ENCODE peak calls at places on chromosomes 3 and 15, in seven cellular contexts. B is psoas muscle, R is IMR-90, V is transverse colon, Z is right cardiac atrium, S is mammary epithelial cell, M is NT2/D1. Y is an unnamed sample.

GRCh38 chr15:85773916-85774315 is 20.8 kb downstream of the KLHL25 start:
- DNase-seq in Z (no peak), B (no peak), V (no peak), M (no peak), R (no peak), S (no peak), Y (no peak)

GRCh38 chr3:52237659-52238172 is 1.2 kb downstream of the TWF2 start:
- DNase-seq in S (peak; percentile 84), Z (peak; percentile 90), M (no peak), R (peak; percentile 89), V (peak; percentile 76), B (peak; percentile 93), Y (peak; percentile 43)

GRCh38 chr15:95132774-95133173 is 901.4 kb downstream of the MCTP2 start:
- DNase-seq in M (no peak), Z (no peak), B (no peak), S (peak; percentile 82), R (peak; percentile 88), V (no peak), Y (no peak)

GRCh38 chr3:113498221-113499005 is 16.5 kb downstream of the SPICE1 start:
- DNase-seq in R (peak; percentile 87), S (no peak), M (no peak), B (no peak), V (no peak), Z (no peak), Y (no peak)

GRCh38 chr3:135982922-135983581 is 17.5 kb downstream of the PPP2R3A start:
- DNase-seq in V (no peak), R (peak; percentile 83), B (no peak), S (peak; percentile 60), M (no peak), Z (no peak), Y (no peak)

GRCh38 chr3:33064929-33065328 is 32.0 kb downstream of the GLB1 start:
- DNase-seq in V (no peak), M (no peak), R (no peak), B (no peak), S (no peak), Z (no peak), Y (no peak)

GRCh38 chr3:169739067-169739466 is 25.8 kb downstream of the TERC start:
- DNase-seq in S (no peak), V (no peak), R (no peak), Z (no peak), B (no peak), M (no peak), Y (no peak)

GRCh38 chr3:44795197-44795596 is 33.6 kb downstream of the KIF15 start:
- DNase-seq in S (no peak), B (no peak), Z (no peak), V (no peak), R (peak; percentile 41), M (no peak), Y (no peak)

GRCh38 chr3:61157414-61157813 is 93.8 kb downstream of the FHIT start:
- DNase-seq in M (no peak), V (no peak), Z (no peak), R (no peak), B (no peak), S (no peak), Y (no peak)

GRCh38 chr3:42063886-42064285 is 27.3 kb upstream of the TRAK1 start:
- DNase-seq in V (no peak), S (peak; percentile 72), B (no peak), R (peak; percentile 79), M (no peak), Z (no peak), Y (no peak)

GRCh38 chr3:143881102-143881501 is 32.8 kb upstream of the SLC9A9 start:
- DNase-seq in B (no peak), V (no peak), Z (no peak), M (no peak), S (no peak), R (no peak), Y (no peak)

GRCh38 chr3:186365202-186365974 is 3.4 kb upstream of the DGKG start:
- DNase-seq in Z (peak; percentile 33), S (peak; percentile 19), M (no peak), B (no peak), V (no peak), R (peak; percentile 4), Y (no peak)

GRCh38 chr15:40283615-40284306 is 897 bp upstream of the ANKRD63 start:
- DNase-seq in V (no peak), S (no peak), R (no peak), M (no peak), B (no peak), Z (no peak), Y (no peak)
- H3K4me3 ChIP-seq in V (no peak overlapping the region), S (no peak overlapping the region), R (no peak overlapping the region), M (peak overlapping the region; percentile 67), B (no peak overlapping the region), Z (no peak overlapping the region), Y (no peak overlapping the region)

DNA sequence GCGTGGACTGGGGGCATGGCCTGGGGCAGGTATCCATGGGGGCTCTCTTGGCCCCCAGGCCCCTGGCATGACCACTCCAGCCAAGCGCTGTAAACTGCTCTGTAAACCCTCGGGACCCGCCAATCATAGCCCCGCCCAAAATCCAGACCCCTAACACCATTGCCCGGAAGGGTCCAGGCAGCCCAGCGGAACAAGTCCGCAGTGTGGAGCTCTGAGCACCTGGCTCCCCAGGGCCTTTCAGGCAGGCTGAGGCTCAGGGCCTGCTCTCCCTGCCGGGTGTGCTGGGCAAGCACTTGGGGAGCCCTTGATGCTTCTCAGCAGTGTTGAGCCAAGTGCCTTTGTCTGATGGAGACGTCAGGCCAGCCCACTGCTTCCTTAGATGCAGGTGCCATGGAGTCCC is 106.2 kb downstream of the TLE3 start:
- DNase-seq in R (no peak), S (no peak), B (no peak), M (no peak), V (no peak), Z (no peak), Y (no peak)
- H3K27me3 ChIP-seq in R (peaks cover 79% of the 10 kb centered on the region), S (peaks cover 8% of the 10 kb centered on the region), B (no peaks in the 10 kb centered on the region), M (peaks cover 59% of the 10 kb centered on the region), V (peaks cover 25% of the 10 kb centered on the region), Z (no peaks in the 10 kb centered on the region), Y (no peaks in the 10 kb centered on the region)

GRCh38 chr3:31250116-31250813 is 282.5 kb upstream of the STT3B start:
- DNase-seq in Z (no peak), R (peak; percentile 6), M (no peak), S (peak; percentile 48), B (no peak), V (no peak), Y (no peak)
- H3K4me1 ChIP-seq in Z (no peaks in the 10 kb centered on the region), R (no peaks in the 10 kb centered on the region), M (peaks cover 3% of the 10 kb centered on the region), S (peaks cover 14% of the 10 kb centered on the region), B (no peaks in the 10 kb centered on the region), V (no peaks in the 10 kb centered on the region), Y (no peaks in the 10 kb centered on the region)

GRCh38 chr3:53604232-53604631 is 109.8 kb downstream of the CACNA1D start:
- DNase-seq in V (no peak), S (no peak), R (no peak), Z (no peak), M (no peak), B (no peak), Y (no peak)

GRCh38 chr3:53612508-53612907 is 118.1 kb downstream of the CACNA1D start:
- DNase-seq in V (no peak), S (no peak), R (no peak), M (peak; percentile 22), B (no peak), Z (no peak), Y (no peak)

GRCh38 chr3:53602866-53603265 is 108.5 kb downstream of the CACNA1D start:
- DNase-seq in B (no peak), V (no peak), Z (no peak), S (no peak), M (no peak), R (no peak), Y (no peak)

GRCh38 chr3:53606793-53607192 is 112.4 kb downstream of the CACNA1D start:
- DNase-seq in R (no peak), Z (no peak), M (no peak), B (no peak), S (no peak), V (no peak), Y (no peak)
- H3K4me3 ChIP-seq in R (no peak overlapping the region), Z (no peak overlapping the region), M (no peak overlapping the region), B (no peak overlapping the region), S (no peak overlapping the region), V (no peak overlapping the region), Y (no peak overlapping the region)

GRCh38 chr15:74306801-74307217 is 60.6 kb downstream of the CYP11A1 start:
- DNase-seq in R (no peak), S (peak; percentile 37), V (no peak), M (no peak), Z (no peak), B (no peak), Y (no peak)
- H3K27me3 ChIP-seq in R (peaks cover 90% of the 10 kb centered on the region), S (no peaks in the 10 kb centered on the region), V (peaks cover 50% of the 10 kb centered on the region), M (peaks cover 29% of the 10 kb centered on the region), Z (no peaks in the 10 kb centered on the region), B (peaks cover 7% of the 10 kb centered on the region), Y (no peaks in the 10 kb centered on the region)

DNA sequence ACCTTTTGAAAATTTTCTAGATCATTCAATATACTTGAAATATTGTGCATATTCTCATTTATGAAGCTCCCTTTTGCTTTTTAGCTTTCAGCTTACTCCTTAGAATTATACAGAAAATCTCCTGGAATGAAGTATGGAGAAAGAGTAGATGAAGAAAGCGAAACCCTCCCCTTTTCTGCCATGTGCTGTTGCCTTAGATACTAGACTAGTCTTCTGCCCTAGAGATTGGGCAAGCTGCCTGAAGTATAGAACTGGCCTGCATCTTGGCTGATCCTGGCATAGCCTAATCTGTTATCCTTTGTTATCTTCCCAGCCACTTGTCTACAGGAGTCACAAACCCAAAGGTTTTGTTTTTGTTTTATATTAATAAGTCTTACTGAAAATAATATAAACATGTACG is 138.8 kb downstream of the RBPMS2 start:
- DNase-seq in R (no peak), Z (no peak), V (no peak), M (no peak), S (no peak), B (no peak), Y (no peak)
- H3K4me1 ChIP-seq in R (peaks cover 11% of the 10 kb centered on the region), Z (peaks cover 12% of the 10 kb centered on the region), V (peaks cover 11% of the 10 kb centered on the region), M (no peaks in the 10 kb centered on the region), S (peaks cover 16% of the 10 kb centered on the region), B (peaks cover 22% of the 10 kb centered on the region), Y (peaks cover 26% of the 10 kb centered on the region)

GRCh38 chr15:99706557-99707303 is 26.5 kb downstream of the LYSMD4 start:
- DNase-seq in M (no peak), Z (no peak), S (no peak), B (no peak), V (no peak), R (no peak), Y (no peak)
- H3K4me3 ChIP-seq in M (no peak overlapping the region), Z (no peak overlapping the region), S (peak overlapping the region; percentile 15), B (peak overlapping the region; percentile 41), V (no peak overlapping the region), R (no peak overlapping the region), Y (no peak overlapping the region)

GRCh38 chr15:81411969-81412633 is 38.1 kb upstream of the TMC3 start:
- DNase-seq in B (no peak), Z (no peak), M (no peak), R (no peak), S (no peak), V (no peak), Y (no peak)
- H3K27me3 ChIP-seq in B (no peaks in the 10 kb centered on the region), Z (no peaks in the 10 kb centered on the region), M (no peaks in the 10 kb centered on the region), R (peaks cover 14% of the 10 kb centered on the region), S (no peaks in the 10 kb centered on the region), V (peaks cover 6% of the 10 kb centered on the region), Y (peaks cover 14% of the 10 kb centered on the region)

DNA sequence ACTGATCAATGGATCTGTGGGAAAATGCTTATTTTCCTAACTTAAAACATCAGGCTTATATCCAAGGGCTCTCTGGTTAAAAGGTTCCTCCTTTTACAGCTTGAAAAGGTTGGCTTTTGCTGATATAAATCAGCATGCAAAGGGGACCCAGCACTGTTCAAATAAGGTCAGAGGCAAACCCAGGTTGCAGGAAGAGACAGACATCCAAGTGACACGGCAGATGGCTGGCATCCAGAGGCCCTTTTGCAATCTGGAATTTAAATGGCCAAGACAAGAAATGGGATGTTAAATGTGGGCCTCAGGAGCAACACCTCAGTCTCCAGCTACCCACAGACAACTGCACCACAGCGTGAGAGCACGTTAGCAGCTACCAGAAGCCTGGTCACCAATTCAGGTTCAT is 6.3 kb downstream of the SH3BP5 start:
- DNase-seq in S (no peak), R (no peak), B (peak; percentile 66), V (no peak), Z (no peak), M (no peak), Y (peak; percentile 12)
- H3K4me1 ChIP-seq in S (peaks cover 29% of the 10 kb centered on the region), R (peaks cover 25% of the 10 kb centered on the region), B (peaks cover 46% of the 10 kb centered on the region), V (peaks cover 6% of the 10 kb centered on the region), Z (peaks cover 21% of the 10 kb centered on the region), M (peaks cover 6% of the 10 kb centered on the region), Y (peaks cover 3% of the 10 kb centered on the region)